ENCODE peak calls at places on chromosomes 12 and 14, in four cellular contexts. L is tibial nerve, Y is transverse colon, Q is ovary. J is an unnamed sample. For H3K4me1, the result is how much of the 10 kb centered on the place peaks cover.

GRCh38 chr12:26281320-26281719 is 85.9 kb downstream of the SSPN start:
- DNase-seq in L (no peak), Y (no peak), Q (peak), J (no peak)

GRCh38 chr12:43957732-43958131 is 121.9 kb downstream of the TMEM117 start:
- DNase-seq in L (peak), Y (no peak), Q (no peak), J (no peak)

GRCh38 chr12:52873513-52873831 is 24.7 kb upstream of the KRT78 start:
- DNase-seq in L (no peak), Q (no peak), Y (no peak), J (no peak)

GRCh38 chr14:35480119-35480769 is 53.7 kb upstream of the INSM2 start:
- DNase-seq in Y (no peak), Q (no peak), L (no peak), J (no peak)

GRCh38 chr14:44995770-44996294 is 33.8 kb downstream of the TOGARAM1 start:
- DNase-seq in Q (no peak), Y (no peak), L (no peak), J (no peak)

GRCh38 chr12:89038831-89039509 is 313.3 kb downstream of the DUSP6 start:
- DNase-seq in Q (no peak), L (no peak), Y (no peak), J (no peak)

GRCh38 chr12:78118036-78118435 is 287.3 kb downstream of the NAV3 start:
- DNase-seq in Y (no peak), L (no peak), Q (no peak), J (no peak)

GRCh38 chr14:35821546-35822411 is 4.4 kb upstream of the BRMS1L start:
- DNase-seq in L (no peak), Y (no peak), Q (no peak), J (no peak)

GRCh38 chr12:67082221-67082620 is 186.9 kb upstream of the CAND1 start:
- DNase-seq in L (no peak), Q (no peak), Y (no peak), J (no peak)

GRCh38 chr14:44113769-44114730 is 393.0 kb downstream of the FSCB start:
- DNase-seq in Q (no peak), Y (no peak), L (no peak), J (no peak)

GRCh38 chr12:107418976-107419375 is 266.6 kb upstream of the PWP1 start:
- DNase-seq in Q (no peak), Y (no peak), L (no peak), J (no peak)

GRCh38 chr12:5201554-5202243 is 158.0 kb downstream of the KCNA5 start:
- DNase-seq in L (no peak), Q (no peak), Y (no peak), J (no peak)

GRCh38 chr12:67517181-67517887 is 131.2 kb upstream of the DYRK2 start:
- DNase-seq in Y (peak), L (peak), Q (peak), J (no peak)

GRCh38 chr12:30450226-30450625 is 245.4 kb downstream of the IPO8 start:
- DNase-seq in Q (no peak), L (no peak), Y (no peak), J (no peak)

GRCh38 chr12:2284857-2285256 is 232.1 kb downstream of the CACNA1C start:
- DNase-seq in Q (peak), L (peak), Y (peak), J (no peak)

GRCh38 chr12:32312049-32312670 is 87.2 kb upstream of the FGD4 start:
- DNase-seq in Y (no peak), Q (no peak), L (no peak), J (no peak)

GRCh38 chr14:100709252-100709955 is 17.3 kb upstream of the DLK1 start:
- DNase-seq in Q (peak), Y (no peak), L (peak), J (no peak)

GRCh38 chr12:24743891-24744793 is 204.8 kb downstream of the BCAT1 start:
- DNase-seq in L (no peak), Q (no peak), Y (no peak), J (no peak)

GRCh38 chr12:116495260-116495659 is 63.9 kb upstream of the MAP1LC3B2 start:
- DNase-seq in Q (no peak), L (no peak), Y (no peak), J (no peak)

GRCh38 chr12:41950455-41950854 is 194.2 kb downstream of the GXYLT1 start:
- DNase-seq in L (no peak), Y (no peak), Q (no peak), J (no peak)

GRCh38 chr12:129540249-129540648 is 363.6 kb downstream of the TMEM132D start:
- DNase-seq in Y (no peak), L (no peak), Q (no peak), J (no peak)

GRCh38 chr12:67818379-67819001 is 169.9 kb downstream of the DYRK2 start:
- DNase-seq in L (no peak), Q (no peak), Y (no peak), J (no peak)

GRCh38 chr12:130137141-130138018 is 24.9 kb upstream of the FZD10 start:
- DNase-seq in Y (no peak), Q (no peak), L (no peak), J (no peak)

GRCh38 chr12:45191239-45191638 is 24.7 kb upstream of the ANO6 start:
- DNase-seq in Q (no peak), Y (no peak), L (no peak), J (no peak)

GRCh38 chr14:104573930-104574329 is 5.6 kb upstream of the C14orf180 start:
- DNase-seq in Q (no peak), Y (no peak), L (no peak), J (no peak)

GRCh38 chr12:126617312-126617711 is 1552.1 kb downstream of the AACS start:
- DNase-seq in Y (no peak), L (no peak), Q (no peak), J (no peak)

GRCh38 chr14:75315143-75315542 is 36.5 kb downstream of the FOS start:
- DNase-seq in L (no peak), Y (peak), Q (no peak), J (no peak)

GRCh38 chr14:92902191-92902590 is 20.8 kb upstream of the CHGA start:
- DNase-seq in L (no peak), Y (no peak), Q (no peak), J (no peak)

GRCh38 chr12:53788892-53789291 is 37.1 kb upstream of the CISTR start:
- DNase-seq in Y (no peak), L (no peak), Q (no peak), J (no peak)

GRCh38 chr12:25054076-25054782 is 105.3 kb upstream of the BCAT1 start:
- DNase-seq in Q (no peak), L (no peak), Y (no peak), J (no peak)

GRCh38 chr12:88328056-88328455 is 185.9 kb downstream of the TMTC3 start:
- DNase-seq in L (no peak), Y (no peak), Q (no peak), J (no peak)

GRCh38 chr14:32202941-32203882 is at the start of gene RNU6-8:
- DNase-seq in Q (peak), L (peak), Y (peak), J (peak)

GRCh38 chr12:98997-99396 is 32.4 kb downstream of the IQSEC3 start:
- DNase-seq in Y (no peak), Q (no peak), L (no peak), J (no peak)

GRCh38 chr12:107684029-107684790 is 1.4 kb upstream of the PWP1 start:
- DNase-seq in Y (no peak), L (no peak), Q (no peak), J (no peak)

GRCh38 chr12:65364021-65364420 is 85.5 kb downstream of the MSRB3 start:
- DNase-seq in Q (no peak), L (no peak), Y (no peak), J (no peak)

GRCh38 chr14:92341791-92342190 is 18.8 kb downstream of the SLC24A4 start:
- DNase-seq in Q (no peak), Y (no peak), L (no peak), J (no peak)

GRCh38 chr12:47783821-47784819 is 11.1 kb downstream of the SLC48A1 start:
- DNase-seq in Q (no peak), Y (no peak), L (no peak), J (no peak)

GRCh38 chr14:97838986-97839385 is 1041.8 kb downstream of the VRK1 start:
- DNase-seq in Q (no peak), L (no peak), Y (no peak), J (no peak)

GRCh38 chr14:74587363-74587707 is 24.7 kb downstream of the LTBP2 start:
- DNase-seq in Q (no peak), L (no peak), Y (no peak), J (no peak)

GRCh38 chr12:105110851-105111250 is 3.3 kb downstream of the WASHC4 start:
- DNase-seq in Q (no peak), L (no peak), Y (no peak), J (no peak)
- H3K4me3 ChIP-seq in Q (no peak), L (no peak), Y (no peak), J (no peak)

DNA sequence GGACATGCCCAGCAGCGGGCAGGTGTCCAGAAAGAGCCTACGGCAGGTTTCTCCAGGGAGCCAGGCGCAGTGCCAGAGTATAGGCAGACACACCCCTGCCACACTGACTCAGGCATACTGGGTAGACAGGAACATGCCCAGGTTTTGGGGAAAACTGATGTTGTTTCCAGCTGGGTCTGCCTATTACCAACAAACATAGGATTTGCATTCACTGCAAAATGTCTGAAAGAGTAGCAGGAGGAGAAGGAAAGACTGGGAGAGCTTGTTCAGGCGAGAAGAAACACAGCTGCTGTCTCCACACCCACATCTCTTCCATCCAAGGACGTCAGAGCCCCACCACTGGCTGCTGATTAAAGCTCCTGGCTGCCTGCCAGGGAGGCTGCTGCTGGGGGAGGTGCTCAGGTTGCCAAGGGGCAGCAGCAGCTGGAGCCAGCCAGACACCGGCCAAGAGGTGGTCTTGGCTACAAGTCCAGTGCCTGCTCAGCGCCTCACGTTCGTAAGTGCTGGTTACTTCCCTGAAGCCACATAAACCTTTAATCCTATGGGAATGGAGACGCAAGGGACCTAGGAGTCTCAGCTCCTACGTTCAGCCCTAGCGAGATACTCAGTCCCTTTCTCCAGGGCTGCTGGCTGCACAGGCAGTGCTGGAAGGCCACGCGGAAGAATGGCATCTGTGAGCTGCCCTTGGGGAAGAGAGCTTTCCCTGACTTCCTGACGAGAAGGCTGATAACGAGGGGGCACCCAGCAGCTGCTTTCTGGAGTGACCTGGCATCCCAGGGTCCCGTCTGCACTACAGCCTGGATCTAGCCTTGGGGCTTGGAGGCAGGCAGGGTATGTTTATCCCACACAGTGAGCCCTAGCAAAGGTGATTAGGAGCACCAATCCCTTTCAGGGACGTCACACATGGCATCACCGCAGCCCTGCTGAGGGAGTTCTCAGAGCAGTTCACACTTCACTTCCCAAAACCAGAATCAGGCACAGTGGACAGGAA is 58.1 kb downstream of the PLEKHG3 start:
- DNase-seq in Y (peak), L (peak), Q (peak), J (no peak)
- TF ChIP-seq POLR2A in Y (no peak), L (no peak), Q (no peak), J (no peak)

DNA sequence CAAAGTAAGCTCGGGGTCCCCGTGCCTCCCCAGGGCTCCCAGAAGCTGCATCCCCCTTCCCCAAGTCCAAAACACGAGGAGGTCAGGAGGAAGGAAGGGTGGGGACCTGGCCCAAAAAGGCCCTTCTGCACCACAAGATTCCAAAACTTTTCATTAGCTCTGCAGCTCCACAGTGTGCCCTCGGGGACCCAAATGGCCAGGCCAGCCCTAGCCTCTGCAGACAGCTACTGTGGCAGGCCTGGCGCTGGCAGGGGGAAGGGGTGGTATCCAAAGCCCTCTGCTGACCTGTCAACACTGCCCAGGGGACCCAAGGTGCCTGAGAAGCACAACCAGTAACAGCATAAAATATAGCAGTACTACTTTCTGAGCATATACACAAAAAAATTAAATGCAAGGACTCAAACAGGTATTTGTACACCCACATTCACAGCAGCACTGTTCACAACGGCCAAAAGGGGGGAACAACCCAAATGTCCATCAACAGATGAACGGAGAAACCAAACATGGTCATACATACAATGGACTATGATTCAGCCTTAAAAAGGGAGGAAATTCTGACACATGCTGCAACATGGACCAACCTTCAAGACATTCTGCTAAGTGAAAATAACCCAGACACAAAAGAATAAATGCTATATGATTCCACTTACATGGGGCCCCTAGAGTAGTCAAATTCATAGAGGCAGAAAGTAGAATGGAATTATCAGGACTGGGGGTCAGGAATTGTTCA is 29.7 kb downstream of the ACTN1 start:
- DNase-seq in Q (no peak), L (no peak), Y (no peak), J (no peak)
- H3K4me1 ChIP-seq in Q (under half), L (under half), Y (half or more), J (half or more)

GRCh38 chr12:6569312-6569711 is 1.2 kb upstream of the NOP2 start:
- DNase-seq in L (no peak), Y (no peak), Q (no peak), J (no peak)
- H3K4me3 ChIP-seq in L (no peak), Y (no peak), Q (no peak), J (no peak)

GRCh38 chr12:14390885-14391530 is 25.5 kb downstream of the ATF7IP start:
- DNase-seq in L (no peak), Q (no peak), Y (no peak), J (no peak)

GRCh38 chr12:14379508-14379907 is 14.0 kb downstream of the ATF7IP start:
- DNase-seq in L (no peak), Q (no peak), Y (no peak), J (no peak)

GRCh38 chr12:14387472-14387871 is 22.0 kb downstream of the ATF7IP start:
- DNase-seq in Q (no peak), L (no peak), Y (no peak), J (no peak)

GRCh38 chr12:14390449-14390848 is 25.0 kb downstream of the ATF7IP start:
- DNase-seq in Q (no peak), L (no peak), Y (no peak), J (no peak)

GRCh38 chr12:14384783-14385638 is 19.5 kb downstream of the ATF7IP start:
- DNase-seq in L (peak), Y (peak), Q (no peak), J (no peak)
- TF ChIP-seq POLR2A in L (no peak), Y (no peak), Q (no peak), J (no peak)

GRCh38 chr14:103476065-103476464 is 46.6 kb downstream of the CKB start:
- DNase-seq in Y (no peak), L (no peak), Q (no peak), J (no peak)
- H3K4me1 ChIP-seq in Y (under half), L (under half), Q (under half), J (under half)

GRCh38 chr12:51389302-51389999 is 1.8 kb downstream of the GALNT6 start:
- DNase-seq in Q (no peak), L (no peak), Y (peak), J (no peak)

GRCh38 chr12:51388826-51389225 is 2.4 kb downstream of the GALNT6 start:
- DNase-seq in Q (no peak), L (no peak), Y (no peak), J (no peak)

GRCh38 chr12:51386361-51386760 is 4.8 kb downstream of the GALNT6 start:
- DNase-seq in L (no peak), Q (no peak), Y (no peak), J (no peak)

GRCh38 chr12:51390457-51391046 is 654 bp downstream of the GALNT6 start:
- DNase-seq in Q (no peak), Y (no peak), L (no peak), J (no peak)

DNA sequence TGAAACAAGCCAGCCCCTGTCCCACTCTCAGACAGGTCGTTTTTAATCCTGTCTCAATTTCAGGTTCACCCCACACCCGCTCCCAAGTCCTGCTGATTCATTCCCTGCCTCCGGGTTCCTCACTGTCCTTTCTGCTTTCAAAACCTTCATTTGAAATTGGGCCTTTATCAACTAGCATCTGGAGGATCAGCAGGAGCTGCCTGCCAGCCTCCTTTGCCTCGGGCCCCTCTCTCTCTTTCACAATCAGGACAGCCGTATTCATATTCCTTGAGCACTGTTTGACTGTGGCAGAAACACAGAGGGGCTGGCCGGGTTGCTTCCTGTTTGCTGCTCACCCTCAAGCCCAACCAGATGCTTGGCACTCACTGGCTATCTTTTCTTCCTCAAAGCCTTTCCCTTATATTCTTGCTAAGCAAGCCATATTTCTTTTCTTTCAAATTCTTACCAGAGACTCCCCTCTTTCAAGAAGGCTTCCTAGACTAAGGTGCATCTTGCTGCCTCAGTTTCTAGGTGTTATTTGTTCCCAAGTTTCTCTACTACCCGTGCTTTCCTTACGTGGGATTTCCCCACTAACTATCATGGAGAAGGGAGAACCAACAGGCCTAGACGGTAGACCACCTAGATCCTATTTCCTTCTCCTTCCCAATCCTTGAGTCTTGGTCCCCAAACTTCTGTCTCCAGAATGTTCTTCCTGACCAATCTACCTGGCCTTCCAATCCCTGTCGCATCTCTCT is 3.0 kb downstream of the GALNT6 start:
- DNase-seq in L (no peak), Y (no peak), Q (no peak), J (no peak)
- H3K4me3 ChIP-seq in L (no peak), Y (no peak), Q (no peak), J (no peak)

J was measured in esophagus squamous epithelium.